ENCODE peak calls at places on chromosome 18, in four cellular contexts. F is H54, B is heart left ventricle, I is sigmoid colon. J is an unnamed sample.

GRCh38 chr18:58408665-58409064 is 220.2 kb downstream of the ALPK2 start:
- DNase-seq in F (no peak), B (no peak), I (no peak), J (no peak)

GRCh38 chr18:42131044-42131939 is 176.3 kb downstream of the PIK3C3 start:
- DNase-seq in I (no peak), B (no peak), F (no peak), J (no peak)

GRCh38 chr18:79058007-79058406 is 11.2 kb upstream of the ATP9B start:
- DNase-seq in B (no peak), I (no peak), F (no peak), J (no peak)

GRCh38 chr18:61662726-61663125 is 230.1 kb downstream of the RNF152 start:
- DNase-seq in B (no peak), I (no peak), F (no peak), J (no peak)

GRCh38 chr18:68740966-68741365 is 26.1 kb upstream of the TMX3 start:
- DNase-seq in I (no peak), F (no peak), B (no peak), J (no peak)

GRCh38 chr18:40250218-40250617 is 1704.8 kb upstream of the PIK3C3 start:
- DNase-seq in F (no peak), B (no peak), I (no peak), J (no peak)

GRCh38 chr18:80143876-80144275 is 34.8 kb downstream of the ADNP2 start:
- DNase-seq in F (no peak), I (no peak), B (no peak), J (no peak)

GRCh38 chr18:59376351-59376935 is 17.4 kb upstream of the LMAN1 start:
- DNase-seq in B (no peak), F (no peak), I (no peak), J (no peak)

GRCh38 chr18:61949946-61950345 is 57.1 kb upstream of the RNF152 start:
- DNase-seq in B (no peak), I (no peak), F (no peak), J (no peak)

DNA sequence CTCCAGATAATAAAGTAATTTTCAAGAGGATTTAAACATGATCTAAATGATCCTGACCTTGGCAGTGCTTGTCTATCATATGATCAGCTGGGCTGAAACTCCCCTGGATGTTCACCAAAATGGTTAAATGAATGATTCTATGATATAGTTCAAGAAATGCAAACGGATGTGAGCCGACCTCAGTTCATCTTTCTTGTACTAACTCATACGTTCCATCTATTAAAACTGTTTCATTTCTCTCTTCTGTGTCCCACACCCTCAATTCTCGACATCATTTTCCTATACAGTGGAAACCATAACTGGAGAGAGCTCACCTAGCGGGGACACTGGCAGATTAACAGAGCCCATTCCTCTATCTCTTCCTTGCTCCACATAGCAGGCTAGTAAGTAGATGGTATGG is 281.8 kb upstream of the CCDC68 start:
- DNase-seq in B (no peak), F (no peak), I (no peak), J (no peak)
- TF ChIP-seq POLR2A in B (no peak), F (no peak), I (no peak), J (no peak)

GRCh38 chr18:111292-112014 is 46.9 kb upstream of the USP14 start:
- DNase-seq in F (peak), I (peak), B (peak), J (no peak)
- TF ChIP-seq POLR2A in F (no peak), I (no peak), B (no peak), J (peak)

DNA sequence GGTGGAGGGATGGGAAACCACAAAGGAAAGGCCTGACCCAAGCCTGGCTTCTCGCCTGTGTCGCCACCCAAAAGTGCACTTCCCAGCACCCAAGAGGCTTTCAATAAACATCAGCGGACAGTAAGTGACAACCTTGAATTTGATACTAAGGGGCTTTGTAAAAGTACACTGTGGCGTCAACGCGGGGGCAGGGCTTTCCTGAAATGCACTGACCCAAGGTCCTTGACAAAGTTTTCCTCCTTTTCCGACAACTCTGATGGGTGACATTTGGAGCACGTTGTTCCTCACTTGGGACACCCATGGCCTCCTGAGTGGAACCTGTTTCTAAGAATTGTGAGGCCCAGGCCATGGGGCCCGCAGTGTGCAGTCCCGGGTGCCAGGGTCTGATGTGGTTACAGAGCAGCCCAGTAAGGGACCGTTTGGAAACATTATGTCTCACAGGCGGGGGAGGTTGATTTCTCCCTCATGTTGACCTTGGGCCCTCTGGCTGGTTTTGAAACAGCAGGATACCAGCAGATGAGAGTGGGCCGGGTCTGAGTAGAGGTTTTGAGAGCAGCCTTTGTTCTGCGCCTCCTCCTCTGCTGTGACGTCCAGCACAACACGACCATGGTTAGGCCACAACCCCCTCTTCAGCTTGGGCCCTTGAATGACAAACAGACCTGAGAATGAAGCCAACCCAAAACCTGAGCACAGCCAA is 2.8 kb upstream of the ZBTB14 start:
- DNase-seq in I (no peak), F (no peak), B (no peak), J (no peak)
- TF ChIP-seq POLR2A in I (no peak), F (no peak), B (no peak), J (no peak)

DNA sequence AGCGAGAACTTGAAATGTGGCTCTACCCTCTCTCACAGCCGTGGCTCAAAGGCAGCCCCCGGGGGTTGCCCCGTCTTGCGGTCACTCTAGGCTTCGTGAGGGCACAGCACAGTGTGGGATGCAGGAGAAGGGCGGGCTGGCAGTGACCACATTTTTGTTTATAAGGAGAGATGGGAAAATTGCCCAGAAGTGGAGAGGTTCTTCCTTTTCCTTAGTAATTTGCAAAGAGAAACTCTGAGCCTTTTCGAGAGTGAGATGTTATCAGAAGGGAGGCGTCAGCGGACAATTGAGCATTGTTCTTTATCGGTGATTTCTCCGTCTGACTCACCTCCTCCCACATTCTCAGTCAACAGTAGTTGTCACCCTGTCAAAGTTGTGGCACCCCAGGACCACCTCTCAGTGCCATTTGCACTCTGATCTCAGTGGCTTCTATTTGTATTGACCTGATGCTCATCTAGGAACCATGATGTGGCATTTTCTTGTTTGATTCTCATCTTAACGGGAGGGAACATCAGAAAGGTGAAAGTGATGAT is 89.6 kb downstream of the ACAA2 start:
- DNase-seq in I (no peak), F (peak), B (no peak), J (no peak)
- TF ChIP-seq POLR2A in I (no peak), F (no peak), B (no peak), J (no peak)

DNA sequence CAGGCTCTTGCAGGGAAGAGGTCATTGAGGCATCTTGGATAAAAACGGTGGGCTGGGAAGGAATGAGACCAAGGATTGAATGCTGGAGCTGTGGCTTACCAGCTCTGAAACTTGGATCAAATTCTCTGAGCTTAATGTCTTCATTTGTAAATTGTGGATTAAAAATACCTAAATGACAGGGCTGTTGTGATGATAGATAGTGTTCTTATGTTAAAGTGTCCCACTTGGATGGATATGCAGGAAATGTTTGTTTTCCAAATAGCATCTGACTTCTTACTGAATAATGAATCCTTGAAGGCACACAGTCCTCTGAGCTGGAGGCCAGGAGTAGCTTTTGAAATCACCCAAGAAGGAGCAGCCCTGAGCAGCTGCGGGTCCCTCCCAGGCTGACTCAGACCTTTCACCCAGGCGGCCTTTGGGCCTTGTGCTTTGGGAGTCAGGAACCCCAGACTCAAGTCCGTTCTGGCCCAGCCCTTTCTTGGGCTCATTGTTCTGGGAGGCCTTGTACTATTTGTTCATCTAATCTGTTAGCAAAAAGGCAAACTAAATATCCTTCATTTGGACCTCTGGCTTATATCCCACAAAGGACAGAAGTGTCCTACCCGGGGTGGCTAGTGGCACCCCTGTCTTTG is 173.0 kb upstream of the GATA6 start:
- DNase-seq in B (no peak), F (no peak), I (peak), J (no peak)
- TF ChIP-seq POLR2A in B (no peak), F (no peak), I (no peak), J (no peak)

J was measured in erythroblast.